ENCODE peak calls at places on chromosomes 5 and 9, in six cellular contexts. One of them, this sample, is unnamed.

GRCh38 chr5:134438641-134439621 is 27.2 kb upstream of the CDKN2AIPNL start:
- DNase-seq in OCI-LY7: no peak
- DNase-seq in cardiac muscle cell: no peak
- DNase-seq in lower lobe of right lung: peak
- DNase-seq in A549: no peak
- DNase-seq in CD8-positive, alpha-beta T cell: no peak
- DNase-seq in this sample: peak

GRCh38 chr5:137385064-137385463 is 114.1 kb downstream of the SPOCK1 start:
- DNase-seq in OCI-LY7: no peak
- DNase-seq in cardiac muscle cell: no peak
- DNase-seq in lower lobe of right lung: no peak
- DNase-seq in A549: no peak
- DNase-seq in CD8-positive, alpha-beta T cell: no peak
- DNase-seq in this sample: no peak

GRCh38 chr5:137498301-137498735 is 808 bp downstream of the SPOCK1 start:
- DNase-seq in OCI-LY7: no peak
- DNase-seq in cardiac muscle cell: peak
- DNase-seq in lower lobe of right lung: no peak
- DNase-seq in A549: peak
- DNase-seq in CD8-positive, alpha-beta T cell: no peak
- DNase-seq in this sample: no peak

GRCh38 chr9:99096409-99096808 is 8.5 kb upstream of the TGFBR1 start:
- DNase-seq in OCI-LY7: no peak
- DNase-seq in cardiac muscle cell: no peak
- DNase-seq in lower lobe of right lung: no peak
- DNase-seq in A549: no peak
- DNase-seq in CD8-positive, alpha-beta T cell: no peak
- DNase-seq in this sample: no peak

GRCh38 chr5:180259260-180259611 is 32.6 kb downstream of the MAPK9 start:
- DNase-seq in OCI-LY7: no peak
- DNase-seq in cardiac muscle cell: no peak
- DNase-seq in lower lobe of right lung: no peak
- DNase-seq in A549: no peak
- DNase-seq in CD8-positive, alpha-beta T cell: no peak
- DNase-seq in this sample: no peak

GRCh38 chr5:176792584-176793342 is 17.6 kb upstream of the UNC5A start:
- DNase-seq in OCI-LY7: no peak
- DNase-seq in cardiac muscle cell: no peak
- DNase-seq in lower lobe of right lung: no peak
- DNase-seq in A549: no peak
- DNase-seq in CD8-positive, alpha-beta T cell: no peak
- DNase-seq in this sample: no peak

GRCh38 chr5:2376486-2376885 is 375.0 kb downstream of the IRX2 start:
- DNase-seq in OCI-LY7: no peak
- DNase-seq in cardiac muscle cell: no peak
- DNase-seq in lower lobe of right lung: no peak
- DNase-seq in A549: no peak
- DNase-seq in CD8-positive, alpha-beta T cell: no peak
- DNase-seq in this sample: no peak

GRCh38 chr5:75601996-75602395 is 9.3 kb upstream of the ANKDD1B start:
- DNase-seq in OCI-LY7: no peak
- DNase-seq in cardiac muscle cell: no peak
- DNase-seq in lower lobe of right lung: no peak
- DNase-seq in A549: no peak
- DNase-seq in CD8-positive, alpha-beta T cell: no peak
- DNase-seq in this sample: no peak

GRCh38 chr5:38871790-38872551 is 26.2 kb downstream of the OSMR start:
- DNase-seq in OCI-LY7: no peak
- DNase-seq in cardiac muscle cell: no peak
- DNase-seq in lower lobe of right lung: no peak
- DNase-seq in A549: peak
- DNase-seq in CD8-positive, alpha-beta T cell: no peak
- DNase-seq in this sample: peak

GRCh38 chr9:121009657-121010056 is 40.4 kb downstream of the C5 start:
- DNase-seq in OCI-LY7: no peak
- DNase-seq in cardiac muscle cell: no peak
- DNase-seq in lower lobe of right lung: no peak
- DNase-seq in A549: no peak
- DNase-seq in CD8-positive, alpha-beta T cell: no peak
- DNase-seq in this sample: no peak

GRCh38 chr5:177045628-177046027 is 23.1 kb downstream of the ZNF346 start:
- DNase-seq in OCI-LY7: no peak
- DNase-seq in cardiac muscle cell: no peak
- DNase-seq in lower lobe of right lung: no peak
- DNase-seq in A549: no peak
- DNase-seq in CD8-positive, alpha-beta T cell: no peak
- DNase-seq in this sample: no peak

GRCh38 chr5:136984772-136985455 is 514.2 kb downstream of the SPOCK1 start:
- DNase-seq in OCI-LY7: no peak
- DNase-seq in cardiac muscle cell: no peak
- DNase-seq in lower lobe of right lung: no peak
- DNase-seq in A549: no peak
- DNase-seq in CD8-positive, alpha-beta T cell: no peak
- DNase-seq in this sample: no peak

GRCh38 chr5:9776525-9776924 is 146.4 kb upstream of the TAS2R1 start:
- DNase-seq in OCI-LY7: no peak
- DNase-seq in cardiac muscle cell: no peak
- DNase-seq in lower lobe of right lung: no peak
- DNase-seq in A549: no peak
- DNase-seq in CD8-positive, alpha-beta T cell: no peak
- DNase-seq in this sample: peak

GRCh38 chr5:114447084-114447773 is 85.4 kb downstream of the KCNN2 start:
- DNase-seq in OCI-LY7: peak
- DNase-seq in cardiac muscle cell: no peak
- DNase-seq in lower lobe of right lung: no peak
- DNase-seq in A549: peak
- DNase-seq in CD8-positive, alpha-beta T cell: no peak
- DNase-seq in this sample: no peak

GRCh38 chr9:16928179-16928945 is 57.9 kb upstream of the BNC2 start:
- DNase-seq in OCI-LY7: no peak
- DNase-seq in cardiac muscle cell: no peak
- DNase-seq in lower lobe of right lung: no peak
- DNase-seq in A549: no peak
- DNase-seq in CD8-positive, alpha-beta T cell: no peak
- DNase-seq in this sample: no peak

GRCh38 chr5:178471666-178472065 is 118.5 kb downstream of the COL23A1 start:
- DNase-seq in OCI-LY7: no peak
- DNase-seq in cardiac muscle cell: no peak
- DNase-seq in lower lobe of right lung: no peak
- DNase-seq in A549: no peak
- DNase-seq in CD8-positive, alpha-beta T cell: no peak
- DNase-seq in this sample: no peak

GRCh38 chr9:98410185-98410697 is 154.8 kb upstream of the TBC1D2 start:
- DNase-seq in OCI-LY7: peak
- DNase-seq in cardiac muscle cell: peak
- DNase-seq in lower lobe of right lung: no peak
- DNase-seq in A549: no peak
- DNase-seq in CD8-positive, alpha-beta T cell: no peak
- DNase-seq in this sample: peak

DNA sequence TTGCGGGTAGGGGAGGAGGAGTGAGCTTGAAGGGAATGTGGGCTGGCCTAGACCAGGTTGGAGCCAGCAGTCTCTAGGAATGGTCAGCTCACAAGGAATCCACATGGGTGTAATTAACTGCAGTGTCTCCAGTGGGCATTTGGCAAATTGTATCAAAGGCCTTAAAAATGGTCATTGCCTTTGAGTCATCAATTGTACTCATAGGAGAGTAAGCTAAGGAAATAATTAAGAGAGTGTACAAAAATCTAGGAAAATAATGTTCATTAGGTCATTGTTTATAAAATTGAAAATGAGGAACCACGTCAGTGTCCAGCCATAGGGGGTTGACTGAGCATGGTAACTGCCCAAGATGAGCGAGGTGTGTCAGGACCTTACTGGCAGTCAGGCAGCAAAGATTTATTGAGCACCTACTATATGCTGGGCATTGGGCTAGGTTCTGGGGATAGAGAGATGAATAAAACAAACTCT is 29.8 kb upstream of the RPL26L1 start:
- DNase-seq in OCI-LY7: no peak
- DNase-seq in cardiac muscle cell: no peak
- DNase-seq in lower lobe of right lung: no peak
- DNase-seq in A549: no peak
- DNase-seq in CD8-positive, alpha-beta T cell: no peak
- DNase-seq in this sample: peak
- TF ChIP-seq CTCF in OCI-LY7: no peak
- TF ChIP-seq CTCF in cardiac muscle cell: no peak
- TF ChIP-seq CTCF in lower lobe of right lung: no peak
- TF ChIP-seq CTCF in A549: no peak
- TF ChIP-seq CTCF in CD8-positive, alpha-beta T cell: no peak
- TF ChIP-seq CTCF in this sample: peak

GRCh38 chr5:127290019-127290945 is at the start of gene MEGF10:
- DNase-seq in OCI-LY7: no peak
- DNase-seq in cardiac muscle cell: peak
- DNase-seq in lower lobe of right lung: no peak
- DNase-seq in A549: peak
- DNase-seq in CD8-positive, alpha-beta T cell: no peak
- DNase-seq in this sample: peak
- H3K4me3 ChIP-seq in OCI-LY7: no peak
- H3K4me3 ChIP-seq in cardiac muscle cell: peak
- H3K4me3 ChIP-seq in lower lobe of right lung: peak
- H3K4me3 ChIP-seq in A549: peak
- H3K4me3 ChIP-seq in CD8-positive, alpha-beta T cell: no peak
- H3K4me3 ChIP-seq in this sample: peak

GRCh38 chr9:130626249-130626982 is 38.0 kb upstream of the PRDM12 start:
- DNase-seq in OCI-LY7: peak
- DNase-seq in cardiac muscle cell: peak
- DNase-seq in lower lobe of right lung: no peak
- DNase-seq in A549: no peak
- DNase-seq in CD8-positive, alpha-beta T cell: no peak
- DNase-seq in this sample: no peak
- TF ChIP-seq CTCF in OCI-LY7: no peak
- TF ChIP-seq CTCF in cardiac muscle cell: no peak
- TF ChIP-seq CTCF in lower lobe of right lung: no peak
- TF ChIP-seq CTCF in A549: no peak
- TF ChIP-seq CTCF in CD8-positive, alpha-beta T cell: no peak
- TF ChIP-seq CTCF in this sample: no peak

DNA sequence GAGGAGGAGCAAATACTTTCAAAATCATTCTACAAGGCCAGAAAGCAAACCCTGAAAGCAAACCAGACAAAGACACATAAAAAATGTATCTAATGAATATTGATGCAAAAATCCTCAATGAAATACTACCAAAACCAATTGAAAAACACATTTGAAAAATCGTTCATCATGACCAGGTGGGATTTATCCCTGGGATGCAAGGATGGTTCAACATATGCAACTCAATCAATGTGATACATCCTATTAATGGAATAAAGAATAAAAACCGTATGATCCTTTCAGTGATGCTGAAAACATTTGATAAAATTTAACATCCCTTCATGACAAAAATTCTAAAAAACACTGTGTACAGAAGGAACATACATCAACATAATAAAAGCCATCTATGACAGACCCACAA is 337.6 kb downstream of the NNT start:
- DNase-seq in OCI-LY7: no peak
- DNase-seq in cardiac muscle cell: no peak
- DNase-seq in lower lobe of right lung: no peak
- DNase-seq in A549: no peak
- DNase-seq in CD8-positive, alpha-beta T cell: no peak
- DNase-seq in this sample: no peak
- H3K4me3 ChIP-seq in OCI-LY7: no peak
- H3K4me3 ChIP-seq in cardiac muscle cell: no peak
- H3K4me3 ChIP-seq in lower lobe of right lung: no peak
- H3K4me3 ChIP-seq in A549: no peak
- H3K4me3 ChIP-seq in CD8-positive, alpha-beta T cell: no peak
- H3K4me3 ChIP-seq in this sample: no peak

GRCh38 chr9:128056887-128057723 is 10.0 kb downstream of the NAIF1 start:
- DNase-seq in OCI-LY7: no peak
- DNase-seq in cardiac muscle cell: no peak
- DNase-seq in lower lobe of right lung: no peak
- DNase-seq in A549: no peak
- DNase-seq in CD8-positive, alpha-beta T cell: no peak
- DNase-seq in this sample: no peak
- TF ChIP-seq CTCF in OCI-LY7: no peak
- TF ChIP-seq CTCF in cardiac muscle cell: no peak
- TF ChIP-seq CTCF in lower lobe of right lung: no peak
- TF ChIP-seq CTCF in A549: no peak
- TF ChIP-seq CTCF in CD8-positive, alpha-beta T cell: no peak
- TF ChIP-seq CTCF in this sample: no peak

GRCh38 chr5:66554211-66554610 is 42.0 kb upstream of the MAST4 start:
- DNase-seq in OCI-LY7: peak
- DNase-seq in cardiac muscle cell: no peak
- DNase-seq in lower lobe of right lung: no peak
- DNase-seq in A549: no peak
- DNase-seq in CD8-positive, alpha-beta T cell: no peak
- DNase-seq in this sample: no peak
- H3K4me3 ChIP-seq in OCI-LY7: peak
- H3K4me3 ChIP-seq in cardiac muscle cell: no peak
- H3K4me3 ChIP-seq in lower lobe of right lung: no peak
- H3K4me3 ChIP-seq in A549: no peak
- H3K4me3 ChIP-seq in CD8-positive, alpha-beta T cell: no peak
- H3K4me3 ChIP-seq in this sample: no peak

DNA sequence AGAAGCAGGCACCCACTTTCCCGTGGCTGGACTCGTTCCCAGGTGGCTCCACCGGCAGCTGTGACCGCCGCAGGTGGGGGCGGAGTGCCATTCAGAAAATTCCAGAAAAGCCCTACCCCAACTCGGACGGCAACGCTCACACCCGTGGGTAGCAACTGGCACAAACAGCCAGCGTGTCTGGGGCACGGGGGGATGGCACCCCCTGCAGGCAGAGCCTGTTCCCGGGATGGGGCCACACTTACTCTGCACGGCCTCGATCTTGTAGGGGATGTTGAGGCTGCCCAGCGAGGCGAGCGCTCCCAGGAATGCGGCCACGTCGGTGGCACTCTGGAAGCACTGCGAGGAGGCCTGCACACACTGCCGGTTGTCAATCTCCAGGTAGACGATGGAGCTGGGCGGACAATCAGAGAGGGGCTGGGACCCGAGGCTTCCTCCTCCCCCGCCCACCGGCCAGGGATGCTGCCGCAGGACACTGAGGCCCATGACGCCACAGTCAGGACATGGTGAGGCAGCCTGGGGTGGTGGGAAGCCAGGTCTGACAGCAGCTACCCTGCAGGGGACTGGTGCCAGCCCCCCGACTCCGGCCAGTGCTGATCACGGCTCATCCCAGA is 20.2 kb upstream of the SEC16A start:
- DNase-seq in OCI-LY7: no peak
- DNase-seq in cardiac muscle cell: no peak
- DNase-seq in lower lobe of right lung: no peak
- DNase-seq in A549: no peak
- DNase-seq in CD8-positive, alpha-beta T cell: no peak
- DNase-seq in this sample: no peak
- TF ChIP-seq CTCF in OCI-LY7: peak
- TF ChIP-seq CTCF in cardiac muscle cell: no peak
- TF ChIP-seq CTCF in lower lobe of right lung: no peak
- TF ChIP-seq CTCF in A549: no peak
- TF ChIP-seq CTCF in CD8-positive, alpha-beta T cell: no peak
- TF ChIP-seq CTCF in this sample: no peak